ENCODE peak calls at places on chromosomes 3 and 15, in eight cellular contexts. N is fibroblast of lung, I is choroid plexus epithelial cell, J is C1 segment of cervical spinal cord, W is RPMI8226, G is G401, V is left ventricle myocardium inferior, F is hypothalamus. P is an unnamed sample.

GRCh38 chr3:61162965-61163364 is 88.3 kb downstream of the FHIT start:
- DNase-seq in N (no peak), I (no peak), J (no peak), W (no peak), G (no peak), V (no peak), F (no peak), P (no peak)

GRCh38 chr15:28943146-28943545 is 57.4 kb downstream of the APBA2 start:
- DNase-seq in N (no peak), I (no peak), J (no peak), W (no peak), G (no peak), V (no peak), F (no peak), P (no peak)

GRCh38 chr3:68239542-68239941 is 585.1 kb upstream of the SUCLG2 start:
- DNase-seq in N (no peak), I (no peak), J (no peak), W (no peak), G (no peak), V (no peak), F (no peak), P (no peak)

GRCh38 chr15:39581501-39582285 is 814 bp downstream of the THBS1 start:
- DNase-seq in N (peak; percentile 42), I (peak; percentile 55), J (no peak), W (no peak), G (no peak), V (peak; percentile 50), F (no peak), P (no peak)

GRCh38 chr15:38414351-38414750 is 39.6 kb upstream of the FAM98B start:
- DNase-seq in N (peak; percentile 54), I (peak; percentile 90), J (no peak), W (peak; percentile 70), G (peak; percentile 29), V (peak; percentile 52), F (no peak), P (peak; percentile 47)

GRCh38 chr3:125098929-125099328 is 43.1 kb upstream of the HEG1 start:
- DNase-seq in N (no peak), I (peak; percentile 51), J (no peak), W (no peak), G (no peak), V (no peak), F (no peak), P (no peak)

GRCh38 chr3:39962566-39962965 is 153.2 kb downstream of the MYRIP start:
- DNase-seq in N (peak; percentile 14), I (no peak), J (no peak), W (no peak), G (no peak), V (no peak), F (no peak), P (no peak)

GRCh38 chr3:124530916-124531315 is 199.3 kb upstream of the UMPS start:
- DNase-seq in N (no peak), I (no peak), J (no peak), W (no peak), G (no peak), V (no peak), F (no peak), P (no peak)

GRCh38 chr15:27480141-27480530 is 509.2 kb downstream of the GABRG3 start:
- DNase-seq in N (no peak), I (no peak), J (no peak), W (no peak), G (no peak), V (no peak), F (no peak), P (no peak)

GRCh38 chr15:56568466-56569167 is 103.7 kb upstream of the MNS1 start:
- DNase-seq in N (no peak), I (no peak), J (no peak), W (no peak), G (no peak), V (no peak), F (no peak), P (no peak)

GRCh38 chr15:73996939-73997338 is 2.4 kb downstream of the PML start:
- DNase-seq in N (no peak), I (peak; percentile 72), J (no peak), W (peak; percentile 71), G (no peak), V (no peak), F (no peak), P (no peak)

GRCh38 chr15:52678468-52679231 is 538 bp downstream of the ATOSA start:
- DNase-seq in N (peak; percentile 71), I (peak; percentile 72), J (peak; percentile 79), W (peak; percentile 79), G (peak; percentile 60), V (peak; percentile 65), F (no peak), P (no peak)

GRCh38 chr3:122391674-122392446 is 7.9 kb downstream of the FAM162A start:
- DNase-seq in N (no peak), I (no peak), J (no peak), W (no peak), G (no peak), V (no peak), F (no peak), P (no peak)

GRCh38 chr3:108051005-108051404 is 39.8 kb downstream of the CD47 start:
- DNase-seq in N (peak; percentile 24), I (peak; percentile 41), J (no peak), W (no peak), G (no peak), V (no peak), F (no peak), P (no peak)

GRCh38 chr3:126360714-126361060 is 3.5 kb upstream of the KLF15 start:
- DNase-seq in N (no peak), I (no peak), J (no peak), W (no peak), G (no peak), V (no peak), F (no peak), P (no peak)

GRCh38 chr15:85313339-85313738 is 67.1 kb upstream of the AKAP13 start:
- DNase-seq in N (peak; percentile 6), I (peak; percentile 60), J (no peak), W (no peak), G (no peak), V (no peak), F (no peak), P (no peak)

GRCh38 chr15:31901501-31901900 is 128.8 kb upstream of the CHRNA7 start:
- DNase-seq in N (no peak), I (no peak), J (no peak), W (no peak), G (no peak), V (no peak), F (no peak), P (no peak)

GRCh38 chr3:64916192-64916798 is 228.5 kb upstream of the ADAMTS9 start:
- DNase-seq in N (no peak), I (peak; percentile 28), J (no peak), W (no peak), G (no peak), V (no peak), F (no peak), P (no peak)

GRCh38 chr3:10907262-10907661 is 85.3 kb upstream of the SLC6A1 start:
- DNase-seq in N (no peak), I (no peak), J (no peak), W (no peak), G (no peak), V (no peak), F (no peak), P (no peak)

GRCh38 chr3:186097663-186098451 is 11.0 kb downstream of the ETV5 start:
- DNase-seq in N (peak; percentile 91), I (peak; percentile 97), J (peak; percentile 62), W (no peak), G (peak; percentile 86), V (peak; percentile 54), F (no peak), P (peak; percentile 93)

GRCh38 chr15:90291679-90292356 is 26.3 kb downstream of the NGRN start:
- DNase-seq in N (no peak), I (peak; percentile 31), J (no peak), W (peak; percentile 65), G (no peak), V (no peak), F (no peak), P (no peak)

GRCh38 chr3:34352932-34353331 is 554.5 kb downstream of the PDCD6IP start:
- DNase-seq in N (no peak), I (no peak), J (no peak), W (no peak), G (no peak), V (no peak), F (no peak), P (no peak)

GRCh38 chr3:18295171-18295920 is 129.8 kb downstream of the SATB1 start:
- DNase-seq in N (peak; percentile 89), I (peak; percentile 71), J (no peak), W (peak; percentile 44), G (no peak), V (peak; percentile 15), F (no peak), P (no peak)

GRCh38 chr3:72745146-72745976 is 102.9 kb downstream of the SHQ1 start:
- DNase-seq in N (peak; percentile 76), I (peak; percentile 34), J (no peak), W (no peak), G (no peak), V (no peak), F (no peak), P (no peak)

GRCh38 chr3:127408022-127408683 is 120.3 kb upstream of the PRR20G start:
- DNase-seq in N (no peak), I (no peak), J (no peak), W (no peak), G (no peak), V (peak; percentile 2), F (no peak), P (no peak)

GRCh38 chr3:162719684-162720341 is 1223.2 kb downstream of the OTOL1 start:
- DNase-seq in N (peak; percentile 94), I (peak; percentile 96), J (no peak), W (no peak), G (no peak), V (no peak), F (no peak), P (no peak)

GRCh38 chr3:113495035-113495434 is 19.9 kb downstream of the SPICE1 start:
- DNase-seq in N (peak; percentile 22), I (peak; percentile 75), J (no peak), W (peak; percentile 38), G (peak; percentile 26), V (no peak), F (no peak), P (peak; percentile 13)

GRCh38 chr3:22606938-22607337 is 596.2 kb upstream of the UBE2E2 start:
- DNase-seq in N (no peak), I (no peak), J (no peak), W (no peak), G (no peak), V (no peak), F (no peak), P (no peak)

P was measured in NCI-H1694 treated with DMSO at 0.1 percent for 48 hours.